ENCODE peak calls at places on chromosomes 16 and 17, in nine cellular contexts. Y, P, L, Q, W, K, A, R and V are unnamed samples.

GRCh38 chr17:72507370-72507769 is 386.6 kb downstream of the SOX9 start:
- DNase-seq in P (no peak), R (no peak), A (no peak), L (no peak), K (no peak), Q (no peak), W (no peak), Y (no peak), V (no peak)

GRCh38 chr16:29737713-29738112 is 8.1 kb downstream of the C16orf54 start:
- DNase-seq in R (no peak), Q (no peak), L (no peak), A (no peak), P (no peak), K (no peak), Y (no peak), W (no peak), V (no peak)

GRCh38 chr16:35252356-35252936 is 1793.0 kb downstream of the TP53TG3F start:
- DNase-seq in Y (no peak), R (no peak), A (no peak), W (no peak), P (no peak), L (no peak), K (no peak), Q (no peak), V (no peak)

GRCh38 chr17:75109047-75109406 is 742 bp upstream of the ARMC7 start:
- DNase-seq in Q (no peak), K (no peak), Y (no peak), L (no peak), W (no peak), P (peak; percentile 33), A (no peak), R (no peak), V (peak; percentile 29)

GRCh38 chr17:34235389-34236028 is 19.6 kb upstream of the CCL2 start:
- DNase-seq in A (no peak), P (no peak), K (no peak), Y (no peak), W (no peak), Q (no peak), R (no peak), L (peak; percentile 87), V (no peak)

GRCh38 chr16:30767767-30768465 is 5.8 kb downstream of the RNF40 start:
- DNase-seq in Y (no peak), K (no peak), A (no peak), W (no peak), L (no peak), R (no peak), Q (no peak), P (no peak), V (no peak)

GRCh38 chr17:83119987-83120864 is 40.8 kb downstream of the METRNL start:
- DNase-seq in A (no peak), W (no peak), P (peak; percentile 13), Q (no peak), K (no peak), R (no peak), L (no peak), Y (no peak), V (no peak)

GRCh38 chr17:47727704-47728036 is 5.4 kb upstream of the TBX21 start:
- DNase-seq in R (peak; percentile 2), A (no peak), P (no peak), K (no peak), L (no peak), Q (no peak), Y (no peak), W (no peak), V (no peak)

GRCh38 chr17:68794636-68795503 is 160.3 kb downstream of the ABCA8 start:
- DNase-seq in Q (no peak), A (no peak), K (no peak), R (no peak), W (peak; percentile 59), Y (no peak), L (no peak), P (no peak), V (no peak)

GRCh38 chr17:29212681-29213121 is 32.5 kb upstream of the MYO18A start:
- DNase-seq in R (no peak), P (no peak), Y (no peak), A (no peak), K (peak; percentile 14), Q (no peak), W (peak; percentile 69), L (no peak), V (no peak)

GRCh38 chr16:89009343-89010209 is 32.6 kb upstream of the CBFA2T3 start:
- DNase-seq in P (peak; percentile 25), R (no peak), Y (no peak), W (no peak), K (no peak), A (no peak), L (peak; percentile 58), Q (no peak), V (peak; percentile 77)

GRCh38 chr17:12990041-12990808 is 27.6 kb downstream of the ELAC2 start:
- DNase-seq in Y (no peak), A (no peak), W (no peak), P (no peak), Q (no peak), K (no peak), L (no peak), R (no peak), V (no peak)

GRCh38 chr16:57191056-57191536 is 5.0 kb downstream of the RSPRY1 start:
- DNase-seq in Y (no peak), Q (no peak), W (no peak), A (no peak), K (no peak), R (no peak), P (no peak), L (no peak), V (no peak)

GRCh38 chr17:72600934-72601333 is 480.1 kb downstream of the SOX9 start:
- DNase-seq in Q (no peak), Y (no peak), R (no peak), L (no peak), A (no peak), K (no peak), P (no peak), W (no peak), V (no peak)

GRCh38 chr16:64459821-64460220 is 662.0 kb downstream of the CDH11 start:
- DNase-seq in R (no peak), Y (no peak), A (no peak), P (no peak), W (no peak), Q (no peak), L (no peak), K (no peak), V (no peak)

GRCh38 chr16:71540-72341 is 690 bp downstream of the RHBDF1 start:
- DNase-seq in P (no peak), W (no peak), Y (no peak), A (no peak), R (no peak), K (no peak), Q (no peak), L (peak; percentile 93), V (peak; percentile 64)

GRCh38 chr16:84183911-84184310 is 2.9 kb downstream of the TAF1C start:
- DNase-seq in P (no peak), L (no peak), A (no peak), W (no peak), K (no peak), Y (no peak), Q (no peak), R (no peak), V (no peak)

GRCh38 chr16:31460582-31461002 is 1.3 kb downstream of the ARMC5 start:
- DNase-seq in R (no peak), Y (no peak), W (no peak), P (peak; percentile 47), L (peak; percentile 63), Q (no peak), A (no peak), K (no peak), V (no peak)

GRCh38 chr17:57899391-57899790 is 49.5 kb upstream of the MRPS23 start:
- DNase-seq in K (no peak), L (no peak), Y (no peak), A (no peak), P (no peak), R (no peak), Q (no peak), W (no peak), V (no peak)

GRCh38 chr16:24917236-24917635 is 71.5 kb downstream of the SLC5A11 start:
- DNase-seq in P (no peak), L (no peak), R (no peak), A (no peak), Y (no peak), Q (no peak), W (no peak), K (no peak), V (no peak)

GRCh38 chr16:60558936-60559335 is 1477.3 kb downstream of the CDH8 start:
- DNase-seq in Q (no peak), P (no peak), W (no peak), Y (no peak), K (no peak), R (no peak), A (no peak), L (no peak), V (no peak)

GRCh38 chr17:42016411-42016831 is 818 bp downstream of the DNAJC7 start:
- DNase-seq in W (no peak), Y (no peak), K (no peak), R (peak; percentile 18), Q (no peak), L (no peak), A (no peak), P (no peak), V (no peak)

GRCh38 chr16:57795431-57795878 is 6.8 kb downstream of the KIFC3 start:
- DNase-seq in K (no peak), Y (no peak), P (no peak), R (peak; percentile 21), W (no peak), A (no peak), L (peak; percentile 67), Q (no peak), V (peak; percentile 41)